ENCODE peak calls at places on chromosomes 1 and 21, in five cellular contexts. One of them, this sample, is unnamed.
A peak's percentile ranks its signal among the peaks of the same experiment; 100 is the strongest.

GRCh38 chr1:40606160-40606559 is 59.3 kb downstream of the RIMS3 start:
- DNase-seq in MM.1S: no peak
- DNase-seq in mammary epithelial cell: no peak
- DNase-seq in H9: peak; percentile 2
- DNase-seq in Karpas-422: no peak
- DNase-seq in this sample: no peak

GRCh38 chr21:42456457-42456856 is 39.6 kb downstream of the RSPH1 start:
- DNase-seq in MM.1S: no peak
- DNase-seq in Karpas-422: peak; percentile 56
- DNase-seq in H9: no peak
- DNase-seq in mammary epithelial cell: peak; percentile 10
- DNase-seq in this sample: no peak

GRCh38 chr1:2949966-2950925 is 71.0 kb upstream of the ACTRT2 start:
- DNase-seq in H9: no peak
- DNase-seq in mammary epithelial cell: no peak
- DNase-seq in MM.1S: no peak
- DNase-seq in Karpas-422: no peak
- DNase-seq in this sample: no peak

GRCh38 chr1:42423621-42424200 is 32.1 kb downstream of the ZMYND12 start:
- DNase-seq in MM.1S: no peak
- DNase-seq in H9: no peak
- DNase-seq in Karpas-422: no peak
- DNase-seq in mammary epithelial cell: no peak
- DNase-seq in this sample: peak; percentile 10

GRCh38 chr1:99084562-99084961 is 79.9 kb upstream of the PLPPR5 start:
- DNase-seq in MM.1S: peak; percentile 33
- DNase-seq in Karpas-422: peak; percentile 42
- DNase-seq in mammary epithelial cell: no peak
- DNase-seq in H9: no peak
- DNase-seq in this sample: no peak

GRCh38 chr1:6464514-6464836 is 1.5 kb downstream of the TNFRSF25 start:
- DNase-seq in MM.1S: no peak
- DNase-seq in Karpas-422: no peak
- DNase-seq in H9: no peak
- DNase-seq in mammary epithelial cell: no peak
- DNase-seq in this sample: no peak

GRCh38 chr1:191564275-191564674 is 594.0 kb upstream of the RGS18 start:
- DNase-seq in MM.1S: no peak
- DNase-seq in Karpas-422: no peak
- DNase-seq in mammary epithelial cell: no peak
- DNase-seq in H9: no peak
- DNase-seq in this sample: no peak

GRCh38 chr1:199273837-199274379 is 635.1 kb downstream of the PTPRC start:
- DNase-seq in H9: peak; percentile 33
- DNase-seq in mammary epithelial cell: peak; percentile 43
- DNase-seq in MM.1S: no peak
- DNase-seq in Karpas-422: no peak
- DNase-seq in this sample: peak; percentile 42

GRCh38 chr1:48498096-48498791 is 26.2 kb upstream of the SPATA6 start:
- DNase-seq in H9: peak; percentile 81
- DNase-seq in Karpas-422: peak; percentile 88
- DNase-seq in mammary epithelial cell: peak; percentile 43
- DNase-seq in MM.1S: peak; percentile 65
- DNase-seq in this sample: peak; percentile 79

GRCh38 chr1:31799895-31800676 is 15.7 kb downstream of the SPOCD1 start:
- DNase-seq in mammary epithelial cell: no peak
- DNase-seq in Karpas-422: no peak
- DNase-seq in H9: no peak
- DNase-seq in MM.1S: no peak
- DNase-seq in this sample: no peak

GRCh38 chr1:154971341-154971998 is 923 bp upstream of the SHC1 start:
- DNase-seq in H9: no peak
- DNase-seq in mammary epithelial cell: peak; percentile 86
- DNase-seq in Karpas-422: no peak
- DNase-seq in MM.1S: no peak
- DNase-seq in this sample: peak; percentile 73

GRCh38 chr1:117695796-117696505 is 90.1 kb downstream of the TENT5C start:
- DNase-seq in MM.1S: no peak
- DNase-seq in mammary epithelial cell: peak; percentile 19
- DNase-seq in H9: peak; percentile 53
- DNase-seq in Karpas-422: no peak
- DNase-seq in this sample: peak; percentile 98

GRCh38 chr1:42003433-42003832 is 84.7 kb upstream of the HIVEP3 start:
- DNase-seq in H9: no peak
- DNase-seq in MM.1S: no peak
- DNase-seq in mammary epithelial cell: peak; percentile 16
- DNase-seq in Karpas-422: no peak
- DNase-seq in this sample: no peak

GRCh38 chr1:84851839-84852238 is 41.2 kb downstream of the LPAR3 start:
- DNase-seq in MM.1S: no peak
- DNase-seq in Karpas-422: no peak
- DNase-seq in H9: no peak
- DNase-seq in mammary epithelial cell: peak; percentile 88
- DNase-seq in this sample: peak; percentile 94

GRCh38 chr1:211986628-211987254 is 48.6 kb downstream of the INTS7 start:
- DNase-seq in mammary epithelial cell: no peak
- DNase-seq in H9: no peak
- DNase-seq in MM.1S: no peak
- DNase-seq in Karpas-422: no peak
- DNase-seq in this sample: no peak

GRCh38 chr1:171251042-171251740 is 2.9 kb downstream of the FMO1 start:
- DNase-seq in Karpas-422: no peak
- DNase-seq in mammary epithelial cell: peak; percentile 45
- DNase-seq in H9: peak; percentile 51
- DNase-seq in MM.1S: peak; percentile 83
- DNase-seq in this sample: peak; percentile 58

GRCh38 chr1:64871256-64871655 is 95.1 kb downstream of the JAK1 start:
- DNase-seq in Karpas-422: no peak
- DNase-seq in mammary epithelial cell: no peak
- DNase-seq in H9: no peak
- DNase-seq in MM.1S: no peak
- DNase-seq in this sample: no peak

GRCh38 chr1:223835754-223836153 is 10.0 kb downstream of the TP53BP2 start:
- DNase-seq in MM.1S: no peak
- DNase-seq in Karpas-422: no peak
- DNase-seq in mammary epithelial cell: no peak
- DNase-seq in H9: no peak
- DNase-seq in this sample: no peak

GRCh38 chr1:47784294-47784650 is 212.9 kb downstream of the TRABD2B start:
- DNase-seq in H9: no peak
- DNase-seq in Karpas-422: no peak
- DNase-seq in MM.1S: no peak
- DNase-seq in mammary epithelial cell: no peak
- DNase-seq in this sample: no peak

GRCh38 chr1:185441608-185442007 is 124.6 kb upstream of the IVNS1ABP start:
- DNase-seq in Karpas-422: no peak
- DNase-seq in mammary epithelial cell: peak; percentile 90
- DNase-seq in H9: no peak
- DNase-seq in MM.1S: no peak
- DNase-seq in this sample: peak; percentile 76

DNA sequence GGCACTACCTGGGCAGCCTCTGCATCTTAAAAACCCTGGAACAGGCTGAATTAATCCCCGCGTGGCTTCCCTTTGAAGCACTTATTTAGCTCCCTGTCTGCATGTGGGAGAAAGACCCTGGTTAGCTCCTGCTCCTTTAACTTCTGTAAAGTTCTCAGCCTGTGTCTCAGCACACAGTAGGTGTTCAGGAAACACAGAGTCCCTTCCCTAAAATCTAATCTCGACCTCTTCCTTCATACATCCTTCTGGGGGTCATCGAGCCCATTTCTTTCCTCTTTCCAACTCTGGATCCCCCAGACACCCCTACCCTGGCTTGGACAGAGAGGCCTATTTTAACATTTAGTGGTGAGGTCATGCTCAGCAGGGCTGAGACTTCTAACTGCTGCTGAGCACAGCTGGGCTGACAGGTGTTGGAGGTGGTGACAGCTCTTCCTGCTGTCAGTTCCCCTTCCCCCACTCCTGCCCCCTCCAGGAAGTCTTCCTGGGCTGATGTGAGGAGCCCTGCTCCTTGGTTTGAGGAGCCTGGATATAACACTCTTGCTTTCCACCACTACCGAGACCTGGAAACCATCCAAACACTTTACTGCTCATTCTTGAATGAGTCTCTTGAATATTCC is 5.4 kb downstream of the E2F2 start:
- DNase-seq in MM.1S: peak; percentile 93
- DNase-seq in mammary epithelial cell: no peak
- DNase-seq in Karpas-422: peak; percentile 59
- DNase-seq in H9: no peak
- DNase-seq in this sample: no peak
- H3K4me1 ChIP-seq in MM.1S: peaks cover 45% of the 10 kb centered on the region
- H3K4me1 ChIP-seq in mammary epithelial cell: peaks cover 22% of the 10 kb centered on the region
- H3K4me1 ChIP-seq in Karpas-422: peaks cover 63% of the 10 kb centered on the region
- H3K4me1 ChIP-seq in H9: no peaks in the 10 kb centered on the region
- H3K4me1 ChIP-seq in this sample: peaks cover 3% of the 10 kb centered on the region

GRCh38 chr21:38388684-38389676 is 109.3 kb downstream of the ERG start:
- DNase-seq in mammary epithelial cell: no peak
- DNase-seq in H9: no peak
- DNase-seq in MM.1S: no peak
- DNase-seq in Karpas-422: no peak
- DNase-seq in this sample: peak; percentile 8

GRCh38 chr21:38389891-38390290 is 108.4 kb downstream of the ERG start:
- DNase-seq in mammary epithelial cell: no peak
- DNase-seq in MM.1S: no peak
- DNase-seq in H9: no peak
- DNase-seq in Karpas-422: no peak
- DNase-seq in this sample: no peak

GRCh38 chr21:38384675-38385074 is 113.6 kb downstream of the ERG start:
- DNase-seq in Karpas-422: no peak
- DNase-seq in MM.1S: no peak
- DNase-seq in H9: no peak
- DNase-seq in mammary epithelial cell: no peak
- DNase-seq in this sample: no peak

GRCh38 chr21:38386967-38387366 is 111.3 kb downstream of the ERG start:
- DNase-seq in MM.1S: peak; percentile 20
- DNase-seq in Karpas-422: no peak
- DNase-seq in H9: no peak
- DNase-seq in mammary epithelial cell: peak; percentile 17
- DNase-seq in this sample: peak; percentile 43

DNA sequence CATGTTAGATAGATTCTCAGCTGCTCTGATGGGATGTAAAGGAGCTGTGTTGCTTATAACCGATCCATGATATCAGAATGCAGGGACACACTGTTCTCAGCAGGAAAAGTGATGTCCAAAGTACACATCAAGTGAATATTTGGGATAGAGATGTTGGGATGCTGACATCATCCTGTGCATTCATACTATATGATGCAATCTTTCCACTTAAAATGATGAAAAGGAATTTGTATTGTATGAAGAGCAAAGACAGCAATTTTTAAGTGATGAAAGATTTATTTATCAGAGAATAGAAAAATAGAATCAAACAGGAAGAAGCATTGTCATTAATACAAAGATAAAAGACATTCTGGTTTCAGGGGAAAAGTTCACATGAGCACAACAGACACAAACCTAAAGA is 110.1 kb downstream of the ERG start:
- DNase-seq in H9: no peak
- DNase-seq in Karpas-422: no peak
- DNase-seq in MM.1S: no peak
- DNase-seq in mammary epithelial cell: no peak
- DNase-seq in this sample: peak; percentile 49
- H3K9ac ChIP-seq in H9: no peak overlapping the region
- H3K9ac ChIP-seq in Karpas-422: no peak overlapping the region
- H3K9ac ChIP-seq in MM.1S: no peak overlapping the region
- H3K9ac ChIP-seq in mammary epithelial cell: no peak overlapping the region
- H3K9ac ChIP-seq in this sample: no peak overlapping the region

DNA sequence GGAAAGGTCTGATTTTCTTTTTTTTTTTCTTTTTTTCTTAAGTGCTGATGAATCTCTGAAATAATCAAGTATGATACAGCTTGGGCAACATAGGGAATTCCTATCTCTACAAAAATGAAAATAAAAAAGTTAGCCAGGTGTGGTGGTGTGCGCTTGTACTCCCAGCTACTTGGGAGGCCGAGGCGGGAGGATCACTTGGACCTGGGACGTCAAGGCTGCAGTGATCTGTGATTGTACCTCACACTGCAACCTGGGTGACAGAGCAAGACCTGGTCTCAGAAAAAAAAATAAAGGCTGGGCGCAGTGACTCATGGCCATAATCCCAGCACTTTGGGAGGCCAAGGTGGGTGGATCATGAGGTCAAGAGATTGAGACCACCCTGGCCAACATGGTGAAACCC is 6.0 kb downstream of the TRAPPC10 start:
- DNase-seq in mammary epithelial cell: no peak
- DNase-seq in MM.1S: no peak
- DNase-seq in H9: no peak
- DNase-seq in Karpas-422: no peak
- DNase-seq in this sample: no peak
- H4K20me1 ChIP-seq in mammary epithelial cell: peaks cover 2% of the 10 kb centered on the region
- H4K20me1 ChIP-seq in MM.1S: peaks cover 78% of the 10 kb centered on the region
- H4K20me1 ChIP-seq in H9: no peaks in the 10 kb centered on the region
- H4K20me1 ChIP-seq in Karpas-422: peaks cover 24% of the 10 kb centered on the region
- H4K20me1 ChIP-seq in this sample: peaks cover 12% of the 10 kb centered on the region

DNA sequence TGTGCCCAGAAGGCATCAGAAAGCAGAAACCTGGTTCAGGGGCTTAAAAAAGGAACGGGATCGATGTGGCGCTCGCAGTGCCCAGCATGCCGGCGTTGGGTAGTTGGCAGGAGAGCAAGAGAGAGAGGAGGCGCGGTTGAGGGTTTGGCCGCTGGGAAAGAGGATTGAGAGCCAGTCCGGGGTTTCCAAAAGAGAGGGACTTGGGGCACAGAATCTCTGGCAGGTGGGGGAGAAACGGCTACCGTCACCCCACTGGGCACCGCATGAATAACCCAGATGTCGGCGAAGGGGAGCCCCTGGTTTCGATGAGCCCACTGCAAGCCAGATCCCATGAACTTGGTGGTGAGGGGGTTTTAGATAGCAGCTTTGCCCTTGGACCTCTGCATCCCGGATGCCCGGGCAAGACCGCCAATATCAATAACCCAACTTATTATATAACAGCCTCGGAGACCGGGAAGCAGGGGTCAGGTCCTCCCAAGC is 60.4 kb upstream of the ACOT11 start:
- DNase-seq in mammary epithelial cell: no peak
- DNase-seq in Karpas-422: no peak
- DNase-seq in H9: peak; percentile 52
- DNase-seq in MM.1S: no peak
- DNase-seq in this sample: peak; percentile 60
- H3K4me1 ChIP-seq in mammary epithelial cell: peaks cover 26% of the 10 kb centered on the region
- H3K4me1 ChIP-seq in Karpas-422: peaks cover 19% of the 10 kb centered on the region
- H3K4me1 ChIP-seq in H9: peaks cover 2% of the 10 kb centered on the region
- H3K4me1 ChIP-seq in MM.1S: peaks cover 11% of the 10 kb centered on the region
- H3K4me1 ChIP-seq in this sample: peaks cover 10% of the 10 kb centered on the region

This sample was measured in GM23248.